ENCODE peak calls at places on chromosomes 3 and 15, in four cellular contexts. T is K562, M is HepG2, A is WTC11. H is an unnamed sample.
A peak's percentile ranks its signal among the peaks of the same experiment; 100 is the strongest.

GRCh38 chr3:114092151-114093000 is 35.8 kb downstream of the QTRT2 start:
- DNase-seq in T (no peak), M (no peak), A (no peak), H (no peak)

GRCh38 chr15:90295270-90295648 is 29.8 kb downstream of the NGRN start:
- DNase-seq in T (no peak), M (no peak), A (no peak), H (no peak)

GRCh38 chr3:112745567-112746248 is 101.0 kb downstream of the CD200R1L start:
- DNase-seq in T (no peak), M (no peak), A (no peak), H (no peak)

GRCh38 chr3:100006570-100007271 is 107.6 kb downstream of the FILIP1L start:
- DNase-seq in T (no peak), M (peak; percentile 13), A (no peak), H (no peak)

GRCh38 chr3:142958707-142959106 is 4.8 kb downstream of the PAQR9 start:
- DNase-seq in T (peak; percentile 74), M (no peak), A (no peak), H (peak; percentile 36)

GRCh38 chr3:17969985-17970568 is 227.6 kb upstream of the TBC1D5 start:
- DNase-seq in T (no peak), M (no peak), A (no peak), H (no peak)

GRCh38 chr15:101532865-101533264 is 43.4 kb upstream of the PCSK6 start:
- DNase-seq in T (no peak), M (no peak), A (no peak), H (no peak)

GRCh38 chr15:85178366-85178765 is 196.7 kb downstream of the PDE8A start:
- DNase-seq in T (no peak), M (no peak), A (no peak), H (no peak)

GRCh38 chr3:59818033-59818936 is 768.5 kb upstream of the CFAP20DC start:
- DNase-seq in T (peak; percentile 72), M (no peak), A (no peak), H (peak; percentile 81)

GRCh38 chr15:25178835-25179672 is 224.3 kb downstream of the SNRPN start:
- DNase-seq in T (no peak), M (no peak), A (peak; percentile 3), H (no peak)

GRCh38 chr3:65338571-65338970 is 650.8 kb upstream of the ADAMTS9 start:
- DNase-seq in T (no peak), M (no peak), A (no peak), H (no peak)

GRCh38 chr15:91100561-91101355 is 701 bp downstream of the SV2B start:
- DNase-seq in T (no peak), M (no peak), A (no peak), H (no peak)

GRCh38 chr3:117893638-117894037 is 1141.0 kb downstream of the IGSF11 start:
- DNase-seq in T (no peak), M (no peak), A (no peak), H (no peak)

GRCh38 chr15:79549196-79549595 is 117.1 kb downstream of the MINAR1 start:
- DNase-seq in T (no peak), M (no peak), A (no peak), H (no peak)

GRCh38 chr3:9028134-9028533 is 64.9 kb upstream of the RAD18 start:
- DNase-seq in T (no peak), M (no peak), A (no peak), H (no peak)

GRCh38 chr3:123667784-123668183 is 82.9 kb upstream of the HACD2 start:
- DNase-seq in T (no peak), M (no peak), A (no peak), H (no peak)

GRCh38 chr15:39666671-39667070 is 85.8 kb downstream of the THBS1 start:
- DNase-seq in T (no peak), M (no peak), A (no peak), H (no peak)

GRCh38 chr15:92226020-92226612 is 167.6 kb upstream of the ST8SIA2 start:
- DNase-seq in T (peak; percentile 13), M (peak; percentile 25), A (peak; percentile 17), H (no peak)

GRCh38 chr15:40192942-40193341 is 32.1 kb downstream of the BUB1B start:
- DNase-seq in T (no peak), M (no peak), A (no peak), H (no peak)

GRCh38 chr3:119236756-119237155 is 3.9 kb downstream of the B4GALT4 start:
- DNase-seq in T (no peak), M (no peak), A (no peak), H (no peak)

GRCh38 chr3:12421132-12421531 is 63.1 kb upstream of the TSEN2 start:
- DNase-seq in T (no peak), M (no peak), A (no peak), H (no peak)

GRCh38 chr3:71232895-71233294 is 350.6 kb downstream of the FOXP1 start:
- DNase-seq in T (no peak), M (no peak), A (no peak), H (no peak)

GRCh38 chr15:82298520-82298919 is 35.9 kb downstream of the SAXO2 start:
- DNase-seq in T (no peak), M (no peak), A (no peak), H (no peak)

GRCh38 chr15:82543155-82543554 is 2.9 kb upstream of the RPS17 start:
- DNase-seq in T (peak; percentile 11), M (no peak), A (no peak), H (no peak)

GRCh38 chr3:112129925-112130637 is 3.0 kb downstream of the GCSAM start:
- DNase-seq in T (no peak), M (no peak), A (no peak), H (no peak)

GRCh38 chr3:33717616-33717865 is 513 bp downstream of the CLASP2 start:
- DNase-seq in T (peak; percentile 83), M (no peak), A (peak; percentile 73), H (peak; percentile 61)

GRCh38 chr3:10609134-10609533 is 103.7 kb upstream of the ATP2B2 start:
- DNase-seq in T (no peak), M (no peak), A (no peak), H (no peak)

GRCh38 chr15:91420689-91421088 is 320.6 kb downstream of the SV2B start:
- DNase-seq in T (no peak), M (no peak), A (no peak), H (no peak)

GRCh38 chr3:129304141-129304540 is 25.5 kb downstream of the HMCES start:
- DNase-seq in T (no peak), M (no peak), A (no peak), H (no peak)

GRCh38 chr15:49036650-49037545 is 9.3 kb downstream of the SECISBP2L start:
- DNase-seq in T (peak; percentile 9), M (no peak), A (no peak), H (no peak)
- TF ChIP-seq HMGXB4 in T (no peak), M (no peak), A (no peak), H (no peak)

GRCh38 chr15:74184582-74185091 is 11.1 kb downstream of the ISLR start:
- DNase-seq in T (no peak), M (no peak), A (no peak), H (no peak)

GRCh38 chr15:74182131-74182530 is 8.6 kb downstream of the ISLR start:
- DNase-seq in T (no peak), M (no peak), A (no peak), H (no peak)

GRCh38 chr15:74180689-74181602 is 7.4 kb downstream of the ISLR start:
- DNase-seq in T (no peak), M (no peak), A (no peak), H (no peak)

GRCh38 chr15:74188216-74188615 is 14.4 kb downstream of the STRA6 start:
- DNase-seq in T (no peak), M (no peak), A (no peak), H (no peak)

GRCh38 chr15:74185949-74186348 is 12.4 kb downstream of the ISLR start:
- DNase-seq in T (no peak), M (no peak), A (no peak), H (no peak)
- TF ChIP-seq HMGXB4 in T (no peak), M (no peak), A (no peak), H (no peak)

GRCh38 chr15:31478781-31479221 is 152.2 kb downstream of the KLF13 start:
- DNase-seq in T (no peak), M (no peak), A (no peak), H (no peak)
- TF ChIP-seq HMGXB4 in T (no peak), M (no peak), A (no peak), H (no peak)

GRCh38 chr3:196513697-196514349 is 1.3 kb downstream of the SMCO1 start:
- DNase-seq in T (no peak), M (no peak), A (no peak), H (no peak)
- TF ChIP-seq HMGXB4 in T (no peak), M (no peak), A (no peak), H (no peak)